ENCODE peak calls at places on chromosomes 13 and 19, in nine cellular contexts. S is uterus, O is IMR-90, W is mesendoderm, Q is left ventricle myocardium inferior, L is A549, D is prostate gland, V is thoracic aorta, Y is tibial nerve. G is an unnamed sample.
A peak's percentile ranks its signal among the peaks of the same experiment; 100 is the strongest.

GRCh38 chr19:27765912-27766725 is 1446.8 kb downstream of the UQCRFS1 start:
- DNase-seq in S (no peak), O (no peak), W (no peak), Q (no peak), L (no peak), D (no peak), V (no peak), Y (peak; percentile 0), G (no peak)

GRCh38 chr19:37977992-37978391 is 71.0 kb downstream of the SIPA1L3 start:
- DNase-seq in S (no peak), O (peak; percentile 99), W (no peak), Q (no peak), L (no peak), D (no peak), V (no peak), Y (no peak), G (no peak)

GRCh38 chr19:14369399-14370168 is 11.7 kb upstream of the ADGRE5 start:
- DNase-seq in S (peak; percentile 62), O (peak; percentile 64), W (no peak), Q (no peak), L (no peak), D (no peak), V (no peak), Y (no peak), G (peak; percentile 80)

GRCh38 chr19:772730-773436 is 22.0 kb downstream of the MISP start:
- DNase-seq in S (no peak), O (no peak), W (peak; percentile 53), Q (no peak), L (peak; percentile 48), D (no peak), V (no peak), Y (no peak), G (no peak)

GRCh38 chr13:54593504-54593903 is 1564.9 kb downstream of the OLFM4 start:
- DNase-seq in S (no peak), O (no peak), W (no peak), Q (no peak), L (no peak), D (no peak), V (no peak), Y (no peak), G (no peak)

GRCh38 chr19:39078436-39079200 is 5.5 kb upstream of the ACP7 start:
- DNase-seq in S (no peak), O (peak; percentile 97), W (no peak), Q (no peak), L (peak; percentile 96), D (no peak), V (no peak), Y (no peak), G (no peak)

GRCh38 chr13:102582256-102582655 is 14.5 kb upstream of the TPP2 start:
- DNase-seq in S (no peak), O (no peak), W (no peak), Q (no peak), L (no peak), D (no peak), V (no peak), Y (no peak), G (no peak)

GRCh38 chr19:39369200-39369599 is 21.7 kb downstream of the PAF1 start:
- DNase-seq in S (no peak), O (no peak), W (no peak), Q (no peak), L (no peak), D (no peak), V (no peak), Y (no peak), G (no peak)

GRCh38 chr13:110216403-110217041 is 90.4 kb downstream of the COL4A1 start:
- DNase-seq in S (peak; percentile 45), O (peak; percentile 78), W (no peak), Q (no peak), L (no peak), D (no peak), V (peak; percentile 26), Y (no peak), G (no peak)

GRCh38 chr19:48444129-48444932 is 1.5 kb upstream of the GRWD1 start:
- DNase-seq in S (peak; percentile 37), O (no peak), W (no peak), Q (no peak), L (no peak), D (no peak), V (no peak), Y (no peak), G (no peak)

GRCh38 chr19:32219881-32220552 is 125.4 kb upstream of the ZNF507 start:
- DNase-seq in S (no peak), O (no peak), W (no peak), Q (no peak), L (no peak), D (no peak), V (no peak), Y (peak; percentile 40), G (no peak)

GRCh38 chr13:104318121-104318520 is 1251.9 kb upstream of the SLC10A2 start:
- DNase-seq in S (no peak), O (peak; percentile 49), W (no peak), Q (no peak), L (no peak), D (no peak), V (no peak), Y (no peak), G (no peak)

DNA sequence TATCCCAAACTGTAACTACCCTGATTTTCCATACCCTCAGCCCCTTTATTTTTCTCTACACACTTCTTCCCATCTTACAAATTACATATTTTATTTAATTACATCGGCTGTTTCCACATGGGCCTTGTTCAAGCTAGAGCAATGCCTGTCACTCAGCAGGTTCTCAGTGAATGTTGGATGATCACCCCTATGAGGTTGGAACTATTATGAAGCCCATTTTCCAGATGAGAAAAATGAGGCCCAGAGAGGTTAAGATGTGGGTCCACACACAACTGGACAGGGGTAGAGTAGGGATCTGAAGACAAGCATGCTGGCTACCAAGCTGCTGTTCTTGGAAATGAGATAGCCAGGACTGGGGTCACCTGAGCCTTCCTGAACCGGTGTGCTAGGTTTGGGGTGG is 10.0 kb downstream of the MAG start:
- DNase-seq in S (no peak), O (no peak), W (no peak), Q (no peak), L (no peak), D (no peak), V (no peak), Y (no peak), G (no peak)
- H3K4me1 ChIP-seq in S (no peaks in the 10 kb centered on the region), O (no peaks in the 10 kb centered on the region), W (no peaks in the 10 kb centered on the region), Q (no peaks in the 10 kb centered on the region), L (peaks cover 2% of the 10 kb centered on the region), D (no peaks in the 10 kb centered on the region), V (no peaks in the 10 kb centered on the region), Y (peaks cover 8% of the 10 kb centered on the region), G (no peaks in the 10 kb centered on the region)

GRCh38 chr13:75787249-75787940 is 151.3 kb downstream of the LMO7 start:
- DNase-seq in S (no peak), O (peak; percentile 79), W (peak; percentile 16), Q (no peak), L (peak; percentile 10), D (no peak), V (no peak), Y (no peak), G (no peak)
- H3K27ac ChIP-seq in S (no peak overlapping the region), O (peak overlapping the region; percentile 69), W (no peak overlapping the region), Q (peak overlapping the region; percentile 88), L (no peak overlapping the region), D (no peak overlapping the region), V (peak overlapping the region; percentile 49), Y (no peak overlapping the region), G (no peak overlapping the region)

GRCh38 chr13:49371943-49372636 is 71.8 kb downstream of the CAB39L start:
- DNase-seq in S (no peak), O (no peak), W (no peak), Q (no peak), L (no peak), D (peak; percentile 21), V (no peak), Y (no peak), G (no peak)

GRCh38 chr13:49370390-49370789 is 73.5 kb downstream of the CAB39L start:
- DNase-seq in S (no peak), O (no peak), W (peak; percentile 25), Q (no peak), L (peak; percentile 2), D (no peak), V (no peak), Y (no peak), G (no peak)

GRCh38 chr13:49376121-49376520 is 67.7 kb downstream of the CAB39L start:
- DNase-seq in S (no peak), O (no peak), W (no peak), Q (no peak), L (no peak), D (no peak), V (no peak), Y (no peak), G (no peak)

GRCh38 chr13:49373699-49374098 is 70.2 kb downstream of the CAB39L start:
- DNase-seq in S (no peak), O (peak; percentile 42), W (no peak), Q (no peak), L (no peak), D (no peak), V (no peak), Y (no peak), G (no peak)

DNA sequence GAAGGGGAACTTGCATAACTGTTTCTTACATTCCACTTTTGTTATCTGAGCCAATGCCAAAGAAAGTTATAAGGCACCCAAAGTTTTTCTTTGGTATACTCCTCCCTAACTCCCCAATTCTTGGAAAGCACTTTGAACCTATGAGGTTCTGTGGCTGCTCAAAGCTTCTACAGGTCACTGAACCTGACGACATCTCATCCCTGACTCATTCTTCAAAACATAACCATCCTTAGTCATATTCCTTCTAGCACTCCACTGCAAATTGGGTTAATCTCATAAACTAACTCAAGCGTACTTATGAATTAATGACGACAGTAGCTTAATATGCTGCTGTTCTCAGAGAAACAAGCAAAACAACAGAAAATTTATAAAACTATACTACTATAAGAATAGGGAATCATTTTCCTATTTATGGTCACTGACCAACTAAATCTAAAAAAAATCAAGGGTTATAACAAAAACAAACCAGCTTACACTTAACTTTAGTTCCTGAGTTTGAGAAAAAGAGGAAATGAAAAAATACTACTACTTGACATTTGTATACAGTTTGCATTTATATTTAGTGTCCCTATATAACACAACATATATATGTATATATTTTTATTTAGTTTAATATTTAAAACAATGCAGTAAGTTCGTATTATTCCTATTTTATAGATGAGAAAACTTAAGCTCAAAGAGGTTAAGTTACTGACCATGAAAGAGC is 69.1 kb downstream of the CAB39L start:
- DNase-seq in S (no peak), O (peak; percentile 87), W (no peak), Q (no peak), L (peak; percentile 18), D (no peak), V (no peak), Y (no peak), G (no peak)
- H3K4me1 ChIP-seq in S (no peaks in the 10 kb centered on the region), O (peaks cover 4% of the 10 kb centered on the region), W (no peaks in the 10 kb centered on the region), Q (peaks cover 14% of the 10 kb centered on the region), L (peaks cover 7% of the 10 kb centered on the region), D (peaks cover 5% of the 10 kb centered on the region), V (peaks cover 24% of the 10 kb centered on the region), Y (peaks cover 59% of the 10 kb centered on the region), G (no peaks in the 10 kb centered on the region)

DNA sequence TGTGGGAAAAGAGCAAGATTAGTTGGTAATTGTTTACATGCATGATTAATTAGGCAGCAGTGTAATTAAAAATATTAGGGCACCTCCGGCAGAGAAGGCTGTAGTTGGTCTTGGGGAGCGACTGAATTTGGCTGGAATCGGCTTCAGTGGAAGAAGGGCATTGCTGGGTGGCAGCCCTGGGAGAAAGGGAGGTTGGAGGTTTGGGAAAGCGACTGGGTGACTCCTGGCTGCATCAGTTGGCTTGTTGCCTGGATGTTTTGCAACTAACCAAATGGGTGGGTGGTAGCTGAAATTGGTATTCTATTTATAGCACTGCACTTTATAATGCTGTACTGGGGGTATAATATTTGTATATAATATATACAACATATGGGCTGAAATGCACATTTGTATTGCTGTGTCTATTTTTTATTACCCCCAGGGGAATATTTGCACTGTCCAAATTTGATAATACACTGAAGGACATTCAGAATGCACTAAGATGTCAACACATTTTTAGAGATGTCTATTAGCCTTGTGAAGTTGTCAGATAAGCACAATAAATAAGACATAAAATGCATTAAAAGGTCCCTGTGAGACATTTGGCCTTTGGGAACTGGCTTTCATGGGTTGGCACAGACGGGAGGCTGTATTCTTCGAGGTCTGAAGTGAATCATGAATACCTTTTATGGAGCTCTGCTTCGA is 1.7 kb downstream of the B3GLCT start:
- DNase-seq in S (peak; percentile 39), O (peak; percentile 59), W (no peak), Q (no peak), L (no peak), D (peak; percentile 9), V (no peak), Y (peak; percentile 32), G (no peak)
- H3K27ac ChIP-seq in S (peak overlapping the region; percentile 99), O (no peak overlapping the region), W (no peak overlapping the region), Q (peak overlapping the region; percentile 100), L (no peak overlapping the region), D (peak overlapping the region; percentile 96), V (peak overlapping the region; percentile 93), Y (peak overlapping the region; percentile 98), G (no peak overlapping the region)